ENCODE peak calls at places on chromosome 6, in four cellular contexts. B, M, L and U are unnamed samples.
A peak's percentile ranks its signal among the peaks of the same experiment; 100 is the strongest.

GRCh38 chr6:34723203-34723602 is 26.6 kb upstream of the ILRUN start:
- DNase-seq in B (no peak), M (no peak), L (no peak), U (no peak)

GRCh38 chr6:39037707-39038106 is 10.9 kb upstream of the GLP1R start:
- DNase-seq in B (no peak), M (no peak), L (peak; percentile 28), U (no peak)

GRCh38 chr6:169236545-169236944 is 17.1 kb downstream of the THBS2 start:
- DNase-seq in B (no peak), M (no peak), L (no peak), U (no peak)

GRCh38 chr6:43702522-43703440 is 15.2 kb upstream of the MRPS18A start:
- DNase-seq in B (peak; percentile 95), M (peak; percentile 64), L (peak; percentile 11), U (peak; percentile 99)

GRCh38 chr6:146389740-146390139 is 153.9 kb upstream of the RAB32 start:
- DNase-seq in B (no peak), M (no peak), L (no peak), U (no peak)

GRCh38 chr6:166989427-166990034 is 9.7 kb upstream of the CEP43 start:
- DNase-seq in B (peak; percentile 21), M (peak; percentile 1), L (peak; percentile 1), U (no peak)

GRCh38 chr6:65566117-65566516 is 140.9 kb downstream of the EYS start:
- DNase-seq in B (no peak), M (no peak), L (no peak), U (peak; percentile 5)

GRCh38 chr6:107196143-107196542 is 80.8 kb upstream of the BEND3 start:
- DNase-seq in B (no peak), M (no peak), L (no peak), U (no peak)

GRCh38 chr6:45710304-45710821 is 305.3 kb downstream of the CLIC5 start:
- DNase-seq in B (no peak), M (no peak), L (no peak), U (no peak)

GRCh38 chr6:53829698-53830221 is 35.0 kb downstream of the LRRC1 start:
- DNase-seq in B (no peak), M (no peak), L (no peak), U (no peak)

GRCh38 chr6:100673641-100674040 is 207.5 kb downstream of the ASCC3 start:
- DNase-seq in B (no peak), M (no peak), L (no peak), U (no peak)

GRCh38 chr6:4352731-4353130 is 217.4 kb upstream of the ECI2 start:
- DNase-seq in B (no peak), M (no peak), L (no peak), U (peak; percentile 76)

GRCh38 chr6:15184441-15184861 is 61.4 kb upstream of the JARID2 start:
- DNase-seq in B (no peak), M (no peak), L (no peak), U (no peak)

GRCh38 chr6:111625511-111626331 is 20.0 kb upstream of the TRAF3IP2 start:
- DNase-seq in B (peak; percentile 53), M (peak; percentile 23), L (peak; percentile 5), U (peak; percentile 89)

GRCh38 chr6:8707956-8708772 is 272.8 kb upstream of the SLC35B3 start:
- DNase-seq in B (no peak), M (peak; percentile 15), L (peak; percentile 86), U (peak; percentile 60)